ENCODE peak calls at places on chromosome 14, in seven cellular contexts. A is endothelial cell of umbilical vein, M is ovary, U is SK-N-SH, N is cardiac fibroblast, P is GM12878, D is fibroblast of villous mesenchyme. L is an unnamed sample.

GRCh38 chr14:91419044-91419397 is 1.4 kb upstream of the CCDC88C start:
- DNase-seq in P (no peak), D (no peak), A (no peak), M (no peak), U (no peak), N (no peak), L (no peak)

GRCh38 chr14:97757491-97757890 is 960.3 kb downstream of the VRK1 start:
- DNase-seq in D (no peak), P (no peak), N (no peak), M (no peak), A (no peak), U (no peak), L (no peak)

GRCh38 chr14:32438511-32438910 is 109.4 kb downstream of the AKAP6 start:
- DNase-seq in A (no peak), M (no peak), U (no peak), P (no peak), D (no peak), N (no peak), L (no peak)

GRCh38 chr14:26917086-26917485 is 319.3 kb upstream of the NOVA1 start:
- DNase-seq in N (peak; percentile 89), A (peak; percentile 28), M (no peak), U (peak; percentile 1), D (peak; percentile 54), P (no peak), L (no peak)

GRCh38 chr14:102532204-102532658 is 22.7 kb upstream of the ANKRD9 start:
- DNase-seq in D (peak; percentile 61), P (no peak), N (peak; percentile 48), U (no peak), M (no peak), A (no peak), L (no peak)

GRCh38 chr14:64960762-64961276 is 11.3 kb downstream of the RAB15 start:
- DNase-seq in D (no peak), A (no peak), P (no peak), U (peak; percentile 47), M (no peak), N (no peak), L (no peak)

GRCh38 chr14:93669632-93670031 is 118.7 kb downstream of the PRIMA1 start:
- DNase-seq in P (no peak), U (no peak), A (no peak), M (no peak), N (no peak), D (no peak), L (no peak)

GRCh38 chr14:68557648-68558047 is 235.2 kb downstream of the ZFP36L1 start:
- DNase-seq in P (no peak), A (peak; percentile 59), M (no peak), U (no peak), N (no peak), D (no peak), L (no peak)

GRCh38 chr14:69708586-69709169 is 58.3 kb upstream of the SRSF5 start:
- DNase-seq in D (no peak), M (no peak), N (no peak), P (no peak), U (peak; percentile 51), A (no peak), L (no peak)

GRCh38 chr14:88983755-88984154 is 159.3 kb downstream of the TTC8 start:
- DNase-seq in A (no peak), P (no peak), D (peak; percentile 79), U (no peak), N (peak; percentile 74), M (no peak), L (peak; percentile 65)

GRCh38 chr14:95521001-95521400 is 4.6 kb upstream of the SYNE3 start:
- DNase-seq in U (no peak), N (no peak), M (no peak), A (no peak), D (no peak), P (no peak), L (no peak)

GRCh38 chr14:65237956-65238355 is 135.6 kb upstream of the MAX start:
- DNase-seq in U (no peak), P (no peak), M (no peak), D (no peak), A (no peak), N (no peak), L (no peak)

GRCh38 chr14:64778114-64778754 is 74.0 kb downstream of the PLEKHG3 start:
- DNase-seq in M (no peak), U (no peak), D (no peak), P (no peak), N (peak; percentile 16), A (no peak), L (no peak)

GRCh38 chr14:88488081-88488480 is 66.7 kb downstream of the PTPN21 start:
- DNase-seq in U (no peak), D (no peak), P (no peak), N (no peak), M (no peak), A (no peak), L (no peak)

GRCh38 chr14:49615776-49616175 is 4.7 kb downstream of the RPL36AL start:
- DNase-seq in U (no peak), N (peak; percentile 63), A (no peak), M (no peak), D (no peak), P (no peak), L (no peak)

GRCh38 chr14:102759416-102759815 is 17.8 kb upstream of the TRAF3 start:
- DNase-seq in U (no peak), M (no peak), N (peak; percentile 26), D (no peak), P (no peak), A (peak; percentile 41), L (no peak)

GRCh38 chr14:99531221-99532096 is 50.2 kb downstream of the CCNK start:
- DNase-seq in P (no peak), M (no peak), U (no peak), A (peak; percentile 95), D (peak; percentile 57), N (peak; percentile 66), L (no peak)

GRCh38 chr14:50955373-50956043 is 11.2 kb upstream of the PYGL start:
- DNase-seq in M (no peak), P (no peak), U (peak; percentile 75), A (peak; percentile 73), N (peak; percentile 87), D (peak; percentile 96), L (peak; percentile 96)

GRCh38 chr14:58059121-58059520 is 92.9 kb downstream of the ARMH4 start:
- DNase-seq in P (no peak), U (no peak), M (no peak), A (no peak), D (no peak), N (no peak), L (no peak)

GRCh38 chr14:30223385-30223785 is 295.7 kb upstream of the PRKD1 start:
- DNase-seq in D (peak; percentile 84), M (peak; percentile 29), U (no peak), P (no peak), A (peak; percentile 97), N (peak; percentile 92), L (peak; percentile 88)

DNA sequence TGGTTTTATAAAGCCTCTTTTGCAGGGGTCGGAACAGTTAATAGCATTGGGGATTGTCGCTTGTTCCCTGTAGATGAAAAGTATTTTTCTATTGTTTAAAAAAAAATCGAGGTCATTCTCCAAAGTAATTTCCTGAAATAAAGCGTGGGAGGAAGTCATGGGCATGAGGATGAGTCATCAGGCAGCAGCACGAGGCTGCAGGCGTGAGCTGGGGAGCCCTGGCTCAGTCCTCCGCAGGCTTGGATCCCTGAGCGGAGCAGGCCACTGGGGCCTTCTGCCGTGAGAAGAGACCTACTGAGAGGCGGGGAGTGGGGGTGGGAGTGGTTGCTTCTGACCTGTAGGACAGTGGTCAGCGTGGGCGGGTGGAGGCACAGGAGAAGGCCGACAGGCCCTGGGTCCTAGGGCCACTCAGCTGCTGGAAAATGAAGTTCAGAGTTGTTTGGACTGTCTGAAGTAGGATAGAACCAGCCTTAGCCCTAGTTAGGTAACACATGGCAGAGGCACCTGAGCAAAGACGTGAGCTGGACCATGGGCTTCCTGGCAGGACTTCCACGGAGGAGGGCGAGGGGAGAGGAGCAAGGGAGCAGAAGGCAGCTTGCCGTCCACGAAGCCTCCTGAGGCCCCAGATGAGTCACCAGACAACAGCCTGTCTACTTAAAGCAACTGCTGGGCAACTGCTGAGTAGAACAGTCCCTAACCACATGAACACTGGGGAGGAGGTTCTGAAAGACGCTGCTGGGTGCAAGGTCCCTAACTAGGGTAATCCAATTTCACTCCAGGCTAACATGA is 21.1 kb upstream of the LGALS3 start:
- DNase-seq in D (peak; percentile 95), U (no peak), P (no peak), N (peak; percentile 99), M (peak; percentile 93), A (peak; percentile 94), L (peak; percentile 94)
- H3K4me3 ChIP-seq in D (no peak overlapping the region), U (no peak overlapping the region), P (no peak overlapping the region), N (peak overlapping the region; percentile 19), M (no peak overlapping the region), A (no peak overlapping the region), L (no peak overlapping the region)

DNA sequence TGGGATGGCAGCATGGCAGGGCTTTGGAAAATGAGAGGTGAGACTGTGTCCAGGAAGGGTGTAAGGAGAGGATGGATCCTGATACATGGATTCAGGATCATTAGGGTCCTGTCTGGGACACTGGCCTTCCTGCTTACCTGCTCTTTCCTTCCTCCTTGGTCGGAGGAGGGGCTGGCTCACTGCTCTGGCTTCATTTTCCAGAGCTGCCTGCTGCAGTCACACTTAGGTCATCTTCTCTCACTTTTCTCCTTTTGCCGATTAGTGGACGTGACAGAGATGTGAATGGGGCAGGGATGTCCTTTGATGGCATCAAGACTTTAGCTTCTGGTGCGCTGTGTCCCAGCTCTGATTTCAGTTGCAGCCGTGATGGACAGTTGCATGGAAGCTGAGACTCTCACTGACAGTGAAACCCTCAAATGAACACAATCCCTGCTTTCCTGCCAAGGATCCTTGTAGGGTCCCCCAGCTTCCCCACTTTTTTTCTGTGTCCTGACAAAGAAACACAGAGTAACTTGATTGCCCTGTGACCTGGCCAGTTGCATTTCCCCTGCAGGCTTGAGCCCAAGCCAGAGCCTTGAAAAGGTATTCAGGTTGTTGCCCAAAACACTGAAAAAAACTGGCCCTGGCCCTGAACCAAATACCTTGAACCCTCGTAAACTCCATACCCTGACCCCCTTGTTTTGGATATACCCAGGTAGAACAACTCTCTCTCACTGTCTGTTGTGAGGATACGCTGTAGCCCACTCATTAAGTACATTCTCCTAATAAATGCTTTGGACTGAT is 756 bp upstream of the CIDEB start:
- DNase-seq in N (no peak), U (no peak), M (no peak), D (no peak), A (no peak), P (no peak), L (no peak)
- TF ChIP-seq CTCF in N (no peak), U (no peak), M (no peak), D (no peak), A (peak; percentile 1), P (no peak), L (no peak)

GRCh38 chr14:22493753-22494152 is 95.3 kb downstream of the DAD1 start:
- DNase-seq in A (no peak), P (no peak), U (no peak), N (no peak), M (no peak), D (no peak), L (no peak)
- H3K4me3 ChIP-seq in A (no peak overlapping the region), P (no peak overlapping the region), U (no peak overlapping the region), N (no peak overlapping the region), M (no peak overlapping the region), D (no peak overlapping the region), L (no peak overlapping the region)

GRCh38 chr14:77245820-77246219 is 25.2 kb downstream of the NGB start:
- DNase-seq in P (no peak), U (no peak), D (no peak), A (no peak), N (no peak), M (no peak), L (no peak)
- TF ChIP-seq CTCF in P (peak; percentile 18), U (no peak), D (no peak), A (no peak), N (no peak), M (no peak), L (no peak)